ENCODE peak calls at places on chromosome 11, in seven cellular contexts. C, Z, H, E, O, W and L are unnamed samples.
A peak's percentile ranks its signal among the peaks of the same experiment; 100 is the strongest.

GRCh38 chr11:6925636-6926207 is 504 bp upstream of the ZNF215 start:
- DNase-seq in Z (peak; percentile 16), O (peak; percentile 41), H (peak; percentile 52), E (no peak), W (peak; percentile 71), C (peak; percentile 81), L (no peak)

GRCh38 chr11:67248653-67249052 is 17.6 kb upstream of the GRK2 start:
- DNase-seq in E (no peak), W (peak; percentile 98), Z (no peak), H (no peak), O (no peak), C (peak; percentile 37), L (no peak)

GRCh38 chr11:62713343-62713742 is 5.9 kb downstream of the GNG3 start:
- DNase-seq in O (no peak), Z (no peak), W (peak; percentile 86), H (no peak), E (no peak), C (peak; percentile 50), L (no peak)

GRCh38 chr11:66066751-66067150 is 3.3 kb upstream of the PACS1 start:
- DNase-seq in H (no peak), C (no peak), W (no peak), Z (no peak), O (no peak), E (no peak), L (no peak)

GRCh38 chr11:75719639-75720239 is 2.1 kb downstream of the MOGAT2 start:
- DNase-seq in Z (no peak), H (no peak), C (no peak), O (no peak), E (no peak), W (no peak), L (no peak)

GRCh38 chr11:109680127-109680526 is 258.1 kb downstream of the C11orf87 start:
- DNase-seq in W (no peak), Z (peak; percentile 18), E (no peak), C (no peak), O (peak; percentile 14), H (no peak), L (no peak)

GRCh38 chr11:134679592-134679991 is 267.6 kb upstream of the B3GAT1 start:
- DNase-seq in E (no peak), H (no peak), Z (no peak), O (no peak), C (no peak), W (no peak), L (no peak)

GRCh38 chr11:65781152-65781961 is 581 bp upstream of the AP5B1 start:
- DNase-seq in W (peak; percentile 99), E (peak; percentile 63), Z (no peak), H (peak; percentile 70), O (no peak), C (peak; percentile 67), L (peak; percentile 82)

GRCh38 chr11:48104562-48104924 is 112.1 kb upstream of the OR4B1 start:
- DNase-seq in O (no peak), Z (no peak), E (no peak), W (no peak), C (no peak), H (no peak), L (no peak)

GRCh38 chr11:135075740-135076139 is 663.7 kb upstream of the B3GAT1 start:
- DNase-seq in Z (peak; percentile 5), H (peak; percentile 89), E (no peak), O (peak; percentile 32), C (peak; percentile 84), W (peak; percentile 99), L (peak; percentile 81)

GRCh38 chr11:69430566-69430965 is 50.9 kb upstream of the LINC01488 start:
- DNase-seq in E (no peak), W (no peak), O (no peak), C (no peak), H (no peak), Z (peak; percentile 30), L (no peak)

GRCh38 chr11:2529636-2530035 is 84.8 kb downstream of the KCNQ1 start:
- DNase-seq in W (no peak), Z (no peak), H (no peak), C (no peak), E (no peak), O (no peak), L (no peak)

GRCh38 chr11:70490723-70491558 is 92.6 kb downstream of the CTTN start:
- DNase-seq in W (no peak), O (no peak), C (no peak), E (no peak), Z (no peak), H (no peak), L (no peak)

GRCh38 chr11:94171693-94172440 is 43.2 kb downstream of the PANX1 start:
- DNase-seq in O (peak; percentile 47), W (peak; percentile 62), H (peak; percentile 73), E (peak; percentile 49), C (peak; percentile 77), Z (peak; percentile 50), L (peak; percentile 83)

GRCh38 chr11:90434858-90435257 is 212.0 kb upstream of the CHORDC1 start:
- DNase-seq in C (peak; percentile 59), Z (no peak), W (peak; percentile 77), E (peak; percentile 1), H (no peak), O (no peak), L (no peak)

GRCh38 chr11:34749666-34750659 is 129.1 kb downstream of the EHF start:
- DNase-seq in H (no peak), E (no peak), Z (peak; percentile 68), C (no peak), O (peak; percentile 66), W (no peak), L (no peak)

GRCh38 chr11:61280883-61281580 is 14.1 kb downstream of the VWCE start:
- DNase-seq in O (no peak), C (no peak), E (no peak), W (no peak), H (no peak), Z (no peak), L (no peak)

GRCh38 chr11:15114501-15115475 is at the start of gene INSC:
- DNase-seq in O (peak; percentile 68), W (no peak), E (peak; percentile 29), H (peak; percentile 58), C (peak; percentile 33), Z (peak; percentile 8), L (peak; percentile 58)

GRCh38 chr11:8086001-8086479 is 5.0 kb downstream of the TUB start:
- DNase-seq in W (no peak), C (no peak), O (no peak), E (no peak), Z (peak; percentile 19), H (no peak), L (no peak)

GRCh38 chr11:36123353-36124220 is 165.6 kb downstream of the COMMD9 start:
- DNase-seq in O (no peak), W (no peak), E (no peak), C (no peak), Z (no peak), H (no peak), L (no peak)

DNA sequence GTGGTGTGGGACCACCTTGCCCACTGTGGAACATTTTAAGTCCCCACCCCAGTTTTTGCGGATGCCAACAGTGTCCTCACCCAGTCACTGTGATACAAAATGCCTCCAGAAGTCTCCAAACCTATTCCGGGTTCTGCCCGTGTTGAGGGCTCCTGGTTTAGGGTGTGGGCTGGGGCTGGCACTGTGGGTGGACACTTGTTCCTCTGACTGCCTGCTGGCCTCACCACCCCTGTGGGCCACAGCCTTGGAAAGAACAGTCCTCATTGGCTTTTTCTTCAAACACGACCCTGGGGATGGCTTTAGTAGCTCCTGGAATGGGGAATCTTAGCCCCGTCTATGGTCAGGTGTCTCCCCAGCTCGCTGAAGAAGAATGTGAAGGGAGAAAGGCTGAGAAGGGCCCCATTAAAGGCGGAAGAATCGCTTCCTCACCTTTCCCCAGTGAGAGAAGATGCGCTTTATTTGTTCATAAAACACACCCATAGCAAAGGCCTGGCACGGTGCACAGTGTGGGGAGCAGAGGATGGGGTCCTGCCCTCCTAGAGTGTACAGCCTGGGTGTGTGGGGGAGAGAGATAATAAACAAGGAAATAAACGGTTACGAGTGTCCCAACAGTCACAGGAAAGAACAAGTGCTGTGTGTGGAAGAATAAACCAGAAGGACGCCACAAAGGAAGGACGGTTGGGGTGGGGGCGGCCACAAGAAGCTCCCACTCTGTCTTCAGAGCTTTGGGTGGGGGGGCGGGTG is 91.6 kb upstream of the SLC22A12 start:
- DNase-seq in W (no peak), C (no peak), H (no peak), Z (no peak), O (no peak), E (no peak), L (no peak)
- H3K18ac ChIP-seq in W (no peak overlapping the region), C (no peak overlapping the region), H (no peak overlapping the region), Z (no peak overlapping the region), O (no peak overlapping the region), E (no peak overlapping the region), L (no peak overlapping the region)

GRCh38 chr11:86988351-86988881 is 33.2 kb upstream of the FZD4 start:
- DNase-seq in Z (no peak), C (no peak), O (no peak), H (no peak), E (no peak), W (no peak), L (no peak)

GRCh38 chr11:86991341-86991740 is 36.1 kb upstream of the FZD4 start:
- DNase-seq in E (no peak), C (no peak), O (no peak), W (peak; percentile 4), Z (no peak), H (no peak), L (no peak)

GRCh38 chr11:86990520-86990919 is 35.3 kb upstream of the FZD4 start:
- DNase-seq in H (no peak), E (peak; percentile 24), W (peak; percentile 89), O (peak; percentile 28), Z (peak; percentile 79), C (peak; percentile 95), L (peak; percentile 25)

GRCh38 chr11:86987687-86988086 is 32.5 kb upstream of the FZD4 start:
- DNase-seq in Z (no peak), C (no peak), E (no peak), O (no peak), W (no peak), H (no peak), L (no peak)

GRCh38 chr11:86990079-86990478 is 34.9 kb upstream of the FZD4 start:
- DNase-seq in E (no peak), Z (peak; percentile 21), O (peak; percentile 8), W (no peak), H (no peak), C (no peak), L (no peak)
- H4K8ac ChIP-seq in E (no peak overlapping the region), Z (no peak overlapping the region), O (no peak overlapping the region), W (no peak overlapping the region), H (no peak overlapping the region), C (no peak overlapping the region), L (no peak overlapping the region)

GRCh38 chr11:119377961-119378667 is 3.4 kb downstream of the USP2 start:
- DNase-seq in W (no peak), H (no peak), O (no peak), E (no peak), Z (no peak), C (peak; percentile 96), L (no peak)
- H3K18ac ChIP-seq in W (no peak overlapping the region), H (no peak overlapping the region), O (no peak overlapping the region), E (peak overlapping the region; percentile 42), Z (no peak overlapping the region), C (peak overlapping the region; percentile 44), L (peak overlapping the region; percentile 32)

GRCh38 chr11:100550910-100551309 is 136.2 kb upstream of the ARHGAP42 start:
- DNase-seq in Z (no peak), E (no peak), H (no peak), O (no peak), W (no peak), C (no peak), L (no peak)

GRCh38 chr11:100546714-100547113 is 140.4 kb upstream of the ARHGAP42 start:
- DNase-seq in W (peak; percentile 67), E (no peak), H (no peak), Z (peak; percentile 28), C (peak; percentile 3), O (no peak), L (no peak)

GRCh38 chr11:100545970-100546369 is 141.1 kb upstream of the ARHGAP42 start:
- DNase-seq in O (no peak), C (no peak), W (no peak), E (no peak), H (no peak), Z (no peak), L (no peak)

GRCh38 chr11:100550298-100550697 is 136.8 kb upstream of the ARHGAP42 start:
- DNase-seq in H (no peak), E (no peak), W (no peak), Z (no peak), C (no peak), O (no peak), L (no peak)
- H4K8ac ChIP-seq in H (no peak overlapping the region), E (no peak overlapping the region), W (no peak overlapping the region), Z (no peak overlapping the region), C (no peak overlapping the region), O (no peak overlapping the region), L (no peak overlapping the region)